ENCODE peak calls at places on chromosomes 16 and 17, in eight cellular contexts. Y is epithelial cell of esophagus; S is tibial nerve; N is upper lobe of right lung; Q is smooth muscle cell of the brain vasculature; R is activated naive CD4-positive, alpha-beta T cell; A is AG04450; M is HCT116. F is an unnamed sample.

GRCh38 chr16:19005561-19006445 is 22.1 kb downstream of the TMC7 start:
- DNase-seq in N (no peak), M (peak; percentile 78), S (peak; percentile 32), A (no peak), R (no peak), Y (peak; percentile 98), Q (no peak), F (no peak)

GRCh38 chr17:45435481-45435880 is 2.8 kb upstream of the ARHGAP27 start:
- DNase-seq in S (no peak), Q (no peak), R (no peak), Y (no peak), N (no peak), M (no peak), A (no peak), F (no peak)

GRCh38 chr17:1100382-1100781 is 79.4 kb downstream of the ABR start:
- DNase-seq in N (no peak), M (no peak), A (no peak), R (no peak), S (no peak), Y (no peak), Q (no peak), F (no peak)

GRCh38 chr16:17359778-17360177 is 111.0 kb downstream of the XYLT1 start:
- DNase-seq in Q (no peak), M (no peak), R (no peak), S (no peak), A (no peak), N (no peak), Y (no peak), F (no peak)

GRCh38 chr16:88303890-88304819 is 78.6 kb upstream of the ZNF469 start:
- DNase-seq in A (peak; percentile 96), R (no peak), N (no peak), Q (no peak), M (no peak), S (no peak), Y (peak; percentile 44), F (no peak)

GRCh38 chr16:27319257-27319965 is 5.6 kb downstream of the IL4R start:
- DNase-seq in Y (no peak), A (no peak), M (no peak), R (no peak), S (no peak), Q (no peak), N (no peak), F (no peak)

GRCh38 chr17:79854080-79854861 is 15.0 kb upstream of the CBX4 start:
- DNase-seq in N (no peak), M (no peak), Q (no peak), R (no peak), Y (no peak), A (no peak), S (no peak), F (no peak)

GRCh38 chr17:52376137-52376536 is 217.6 kb upstream of the CA10 start:
- DNase-seq in S (no peak), Q (no peak), R (no peak), M (no peak), N (no peak), A (no peak), Y (no peak), F (no peak)

GRCh38 chr16:51359141-51359960 is 208.3 kb upstream of the SALL1 start:
- DNase-seq in N (no peak), Q (no peak), Y (no peak), R (no peak), S (peak; percentile 49), M (no peak), A (peak; percentile 3), F (no peak)

GRCh38 chr17:22286337-22287041 is 594.2 kb downstream of the KCNJ18 start:
- DNase-seq in Q (no peak), A (no peak), Y (no peak), M (no peak), R (no peak), S (no peak), N (peak; percentile 50), F (no peak)

GRCh38 chr16:72939247-72939646 is 108.7 kb downstream of the ZFHX3 start:
- DNase-seq in Q (no peak), A (peak; percentile 44), R (no peak), Y (peak; percentile 36), N (no peak), S (no peak), M (no peak), F (no peak)

GRCh38 chr17:42895185-42895555 is 5.4 kb upstream of the G6PC1 start:
- DNase-seq in Q (peak; percentile 6), A (peak; percentile 68), R (no peak), S (no peak), N (peak; percentile 78), Y (peak; percentile 88), M (peak; percentile 8), F (no peak)

GRCh38 chr17:3963214-3964201 is 729 bp downstream of the ATP2A3 start:
- DNase-seq in R (no peak), M (no peak), Q (no peak), N (peak; percentile 74), A (no peak), S (no peak), Y (no peak), F (no peak)

GRCh38 chr16:64826374-64826773 is 295.5 kb downstream of the CDH11 start:
- DNase-seq in R (no peak), Y (no peak), A (no peak), S (no peak), N (no peak), M (no peak), Q (no peak), F (no peak)

GRCh38 chr16:35552763-35553162 is 2093.4 kb downstream of the TP53TG3F start:
- DNase-seq in A (no peak), S (no peak), M (no peak), R (no peak), Y (no peak), N (no peak), Q (no peak), F (no peak)